ENCODE peak calls at places on chromosomes 11 and 22, in seven cellular contexts. H is DND-41, V is GM23248, W is adipocyte, N is keratinocyte, T is IMR-90, C is neuronal stem cell. E is an unnamed sample.

GRCh38 chr11:75495749-75496641 is 29.7 kb downstream of the GDPD5 start:
- DNase-seq in W (no peak), T (no peak), V (no peak), N (no peak), H (no peak), C (no peak), E (no peak)

GRCh38 chr11:129023968-129024676 is 81.5 kb upstream of the TP53AIP1 start:
- DNase-seq in T (peak; percentile 5), C (peak; percentile 11), W (no peak), H (no peak), N (peak; percentile 30), V (no peak), E (no peak)

GRCh38 chr11:16357776-16358175 is 1.4 kb upstream of the SOX6 start:
- DNase-seq in H (no peak), C (no peak), N (no peak), V (no peak), T (no peak), W (no peak), E (no peak)

GRCh38 chr22:26617251-26618199 is at the start of gene CRYBB1:
- DNase-seq in N (no peak), V (no peak), C (peak; percentile 42), W (peak; percentile 9), H (no peak), T (peak; percentile 36), E (no peak)

GRCh38 chr11:93921695-93922468 is 71.5 kb upstream of the VSTM5 start:
- DNase-seq in T (peak; percentile 72), C (peak; percentile 54), N (peak; percentile 38), W (peak; percentile 76), H (peak; percentile 37), V (peak; percentile 74), E (peak; percentile 18)

GRCh38 chr11:5992604-5993251 is 5.9 kb upstream of the OR52L1 start:
- DNase-seq in N (peak; percentile 13), C (peak; percentile 14), H (no peak), V (peak; percentile 58), T (peak; percentile 7), W (peak; percentile 27), E (no peak)

GRCh38 chr22:36734171-36735058 is 30.9 kb upstream of the CACNG2 start:
- DNase-seq in N (no peak), C (no peak), V (peak; percentile 89), H (peak; percentile 13), T (peak; percentile 51), W (peak; percentile 53), E (no peak)

GRCh38 chr11:64356498-64357411 is 2.2 kb upstream of the RPS6KA4 start:
- DNase-seq in T (no peak), W (peak; percentile 52), C (peak; percentile 62), N (no peak), V (peak; percentile 69), H (peak; percentile 57), E (no peak)

GRCh38 chr11:86440305-86440716 is 65.6 kb downstream of the CCDC81 start:
- DNase-seq in W (peak; percentile 78), N (no peak), H (no peak), V (peak; percentile 84), C (no peak), T (peak; percentile 55), E (no peak)

GRCh38 chr11:80841716-80842115 is 1400.9 kb upstream of the TENM4 start:
- DNase-seq in H (no peak), W (no peak), T (no peak), N (no peak), C (no peak), V (peak; percentile 18), E (no peak)

GRCh38 chr22:45039206-45039605 is 29.4 kb upstream of the PHF21B start:
- DNase-seq in H (no peak), N (no peak), T (no peak), C (no peak), W (no peak), V (no peak), E (no peak)

GRCh38 chr11:27524155-27524554 is 17.6 kb upstream of the LIN7C start:
- DNase-seq in H (no peak), T (peak; percentile 66), N (no peak), C (no peak), V (peak; percentile 81), W (peak; percentile 39), E (no peak)

GRCh38 chr11:131749100-131749499 is 378.7 kb downstream of the NTM start:
- DNase-seq in C (no peak), T (peak; percentile 96), H (no peak), N (no peak), V (peak; percentile 98), W (peak; percentile 60), E (no peak)

GRCh38 chr22:27775698-27776409 is 25.7 kb downstream of the MN1 start:
- DNase-seq in V (no peak), N (no peak), T (no peak), W (no peak), H (no peak), C (peak; percentile 63), E (no peak)

GRCh38 chr11:127056338-127056971 is 55.9 kb upstream of the KIRREL3 start:
- DNase-seq in H (peak; percentile 22), C (no peak), T (no peak), N (no peak), V (peak; percentile 32), W (no peak), E (no peak)

GRCh38 chr22:50600967-50601668 is 525 bp downstream of the MAPK8IP2 start:
- DNase-seq in N (no peak), H (no peak), W (no peak), T (no peak), V (no peak), C (no peak), E (no peak)

GRCh38 chr22:50602338-50602700 is 1.7 kb downstream of the MAPK8IP2 start:
- DNase-seq in N (no peak), V (no peak), C (no peak), T (no peak), H (no peak), W (no peak), E (no peak)

GRCh38 chr22:50601669-50602337 is 1.2 kb downstream of the MAPK8IP2 start:
- DNase-seq in N (no peak), V (peak; percentile 35), H (no peak), C (no peak), T (no peak), W (no peak), E (no peak)

GRCh38 chr22:50600541-50600940 is at the start of gene MAPK8IP2:
- DNase-seq in V (no peak), N (no peak), H (no peak), C (no peak), W (peak; percentile 20), T (no peak), E (no peak)

GRCh38 chr22:50599816-50600454 is 658 bp upstream of the MAPK8IP2 start:
- DNase-seq in H (peak; percentile 45), V (peak; percentile 64), C (peak; percentile 67), T (no peak), N (no peak), W (peak; percentile 74), E (no peak)
- H3K4me3 ChIP-seq in H (no peak overlapping the region), V (no peak overlapping the region), C (peak overlapping the region; percentile 46), T (no peak overlapping the region), N (no peak overlapping the region), W (no peak overlapping the region), E (no peak overlapping the region)

GRCh38 chr11:97764193-97764592 is 1256.6 kb upstream of the CNTN5 start:
- DNase-seq in V (no peak), C (no peak), N (no peak), W (no peak), T (no peak), H (no peak), E (no peak)
- H3K9ac ChIP-seq in V (no peak overlapping the region), C (no peak overlapping the region), N (no peak overlapping the region), W (no peak overlapping the region), T (no peak overlapping the region), H (no peak overlapping the region), E (no peak overlapping the region)

GRCh38 chr22:33056108-33056507 is 2.1 kb downstream of the SYN3 start:
- DNase-seq in W (no peak), N (no peak), T (no peak), C (no peak), V (no peak), H (no peak), E (no peak)

GRCh38 chr22:33051960-33052839 is 6.0 kb downstream of the SYN3 start:
- DNase-seq in N (no peak), V (no peak), W (no peak), C (no peak), H (no peak), T (no peak), E (no peak)

GRCh38 chr22:33053323-33053722 is 4.9 kb downstream of the SYN3 start:
- DNase-seq in N (no peak), V (no peak), H (no peak), W (no peak), T (no peak), C (no peak), E (no peak)

GRCh38 chr22:33057363-33057995 is 702 bp downstream of the SYN3 start:
- DNase-seq in H (no peak), N (no peak), C (no peak), V (no peak), T (no peak), W (no peak), E (no peak)

DNA sequence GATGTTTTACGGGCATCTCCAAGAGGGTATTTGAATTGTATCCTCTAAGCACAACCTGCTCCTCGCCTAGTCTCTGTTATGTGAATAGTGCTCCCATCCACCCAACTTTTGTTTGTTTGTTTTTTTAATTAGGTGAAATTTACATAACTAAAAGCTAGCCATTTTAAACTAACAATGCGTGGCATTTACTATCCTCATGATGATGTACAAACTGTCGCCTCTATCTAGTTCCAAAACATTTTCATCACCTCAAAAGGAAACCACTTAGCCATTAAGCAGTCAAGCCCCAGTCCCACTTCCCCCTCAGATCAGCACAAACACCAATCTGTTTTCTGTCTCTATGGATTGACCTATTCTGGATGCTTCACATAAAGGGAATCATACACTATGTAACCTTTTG is 3.9 kb downstream of the SYN3 start:
- DNase-seq in V (no peak), N (no peak), T (no peak), H (no peak), W (no peak), C (no peak), E (no peak)
- H3K4me3 ChIP-seq in V (no peak overlapping the region), N (no peak overlapping the region), T (no peak overlapping the region), H (no peak overlapping the region), W (no peak overlapping the region), C (no peak overlapping the region), E (no peak overlapping the region)

DNA sequence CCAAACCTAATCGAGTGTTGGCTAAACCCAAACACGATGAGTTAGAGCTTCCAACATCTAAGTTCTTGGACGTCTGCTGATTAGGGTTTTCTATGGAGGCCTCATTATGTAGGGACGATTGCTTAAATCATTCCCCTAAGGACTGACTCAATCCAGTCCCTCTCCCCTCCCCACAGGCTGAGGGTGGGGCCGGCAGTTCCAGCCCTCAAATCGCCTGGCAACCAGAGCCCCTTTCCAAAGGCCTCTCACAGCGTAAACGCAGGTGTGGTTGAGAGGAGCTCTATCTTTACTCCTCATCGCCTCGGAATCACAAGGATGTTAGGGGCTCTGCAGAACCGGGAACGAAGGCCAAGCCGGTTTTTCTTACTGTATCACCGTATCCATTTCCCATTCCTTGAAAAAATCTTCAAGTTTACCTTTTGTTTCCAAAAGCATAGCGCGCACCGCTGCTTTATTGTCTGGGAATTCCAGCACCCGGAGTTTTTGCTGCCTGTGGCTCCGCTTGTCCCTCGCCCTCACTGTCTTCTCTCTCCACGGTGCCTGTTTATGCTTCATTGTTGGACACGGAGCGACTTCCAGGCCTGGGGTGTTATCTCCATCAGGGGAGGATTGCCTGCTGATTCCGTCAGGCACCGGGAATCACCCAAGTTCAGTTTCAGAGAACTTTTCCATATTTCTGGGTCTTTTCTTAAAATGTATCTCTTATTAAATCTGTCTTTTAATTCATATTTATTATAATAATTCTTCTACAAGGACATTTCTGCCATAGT is 13.8 kb upstream of the IFITM3 start:
- DNase-seq in C (no peak), N (no peak), W (no peak), V (no peak), H (no peak), T (no peak), E (no peak)
- H3K9ac ChIP-seq in C (no peak overlapping the region), N (no peak overlapping the region), W (peak overlapping the region; percentile 62), V (no peak overlapping the region), H (no peak overlapping the region), T (no peak overlapping the region), E (no peak overlapping the region)